ENCODE peak calls at places on chromosomes 2 and 18, in five cellular contexts. E is hepatocyte, O is left ventricle myocardium inferior, V is esophagus squamous epithelium, C is lower lobe of right lung. F is an unnamed sample.

GRCh38 chr18:74066018-74066417 is 81.6 kb downstream of the FBXO15 start:
- DNase-seq in E (no peak), O (no peak), V (no peak), C (no peak), F (no peak)

GRCh38 chr2:201668402-201668801 is 25.1 kb upstream of the TMEM237 start:
- DNase-seq in E (no peak), O (no peak), V (no peak), C (no peak), F (no peak)

GRCh38 chr2:2530334-2530733 is 199.3 kb upstream of the MYT1L start:
- DNase-seq in E (no peak), O (no peak), V (no peak), C (no peak), F (no peak)

GRCh38 chr2:169897834-169898233 is 70.6 kb downstream of the UBR3 start:
- DNase-seq in E (no peak), O (no peak), V (no peak), C (no peak), F (no peak)

GRCh38 chr2:200616656-200617055 is 30.8 kb downstream of the AOX1 start:
- DNase-seq in E (no peak), O (no peak), V (no peak), C (no peak), F (no peak)

GRCh38 chr2:159926695-159927094 is 128.7 kb upstream of the CD302 start:
- DNase-seq in E (no peak), O (no peak), V (no peak), C (no peak), F (no peak)

GRCh38 chr2:20557635-20558034 is 93.3 kb downstream of the HS1BP3 start:
- DNase-seq in E (no peak), O (no peak), V (no peak), C (no peak), F (no peak)

GRCh38 chr2:118224144-118224887 is 136.0 kb downstream of the INSIG2 start:
- DNase-seq in E (peak; percentile 21), O (peak; percentile 12), V (no peak), C (peak; percentile 49), F (no peak)

GRCh38 chr2:146576301-146576700 is 1268.5 kb upstream of the ACVR2A start:
- DNase-seq in E (no peak), O (no peak), V (no peak), C (no peak), F (no peak)

GRCh38 chr18:10122116-10122515 is 208.3 kb downstream of the VAPA start:
- DNase-seq in E (peak; percentile 40), O (no peak), V (no peak), C (no peak), F (no peak)

GRCh38 chr2:230784840-230785239 is 72.2 kb downstream of the CAB39 start:
- DNase-seq in E (no peak), O (no peak), V (no peak), C (no peak), F (no peak)

GRCh38 chr2:121037480-121037879 is 247.5 kb downstream of the TFCP2L1 start:
- DNase-seq in E (no peak), O (no peak), V (no peak), C (no peak), F (no peak)

GRCh38 chr18:10417679-10418078 is 36.8 kb upstream of the APCDD1 start:
- DNase-seq in E (no peak), O (no peak), V (no peak), C (no peak), F (peak; percentile 88)

GRCh38 chr18:51182824-51183223 is 14.7 kb downstream of the MEX3C start:
- DNase-seq in E (no peak), O (no peak), V (no peak), C (no peak), F (no peak)

GRCh38 chr2:67883316-67884080 is 179.3 kb downstream of the C1D start:
- DNase-seq in E (no peak), O (no peak), V (no peak), C (no peak), F (no peak)

GRCh38 chr2:128687551-128687945 is 368.9 kb upstream of the HS6ST1 start:
- DNase-seq in E (no peak), O (no peak), V (no peak), C (no peak), F (no peak)

GRCh38 chr2:240933966-240934700 is 28.0 kb downstream of the CROCC2 start:
- DNase-seq in E (no peak), O (peak; percentile 10), V (no peak), C (peak; percentile 39), F (peak; percentile 70)

GRCh38 chr2:172931923-172932520 is 143.6 kb upstream of the MAP3K20 start:
- DNase-seq in E (peak; percentile 87), O (peak; percentile 50), V (no peak), C (peak; percentile 54), F (no peak)

GRCh38 chr2:3076848-3077735 is 300.5 kb downstream of the EIPR1 start:
- DNase-seq in E (no peak), O (no peak), V (no peak), C (no peak), F (no peak)

GRCh38 chr2:46701152-46701551 is 214.5 kb downstream of the MCFD2 start:
- DNase-seq in E (peak; percentile 21), O (no peak), V (no peak), C (no peak), F (no peak)

GRCh38 chr2:203763425-203764272 is 57.2 kb downstream of the CD28 start:
- DNase-seq in E (no peak), O (no peak), V (no peak), C (no peak), F (no peak)

GRCh38 chr18:46718501-46719341 is 38.1 kb downstream of the ST8SIA5 start:
- DNase-seq in E (no peak), O (no peak), V (no peak), C (no peak), F (no peak)

GRCh38 chr2:12951657-12951973 is 234.9 kb downstream of the TRIB2 start:
- DNase-seq in E (no peak), O (no peak), V (no peak), C (no peak), F (no peak)

DNA sequence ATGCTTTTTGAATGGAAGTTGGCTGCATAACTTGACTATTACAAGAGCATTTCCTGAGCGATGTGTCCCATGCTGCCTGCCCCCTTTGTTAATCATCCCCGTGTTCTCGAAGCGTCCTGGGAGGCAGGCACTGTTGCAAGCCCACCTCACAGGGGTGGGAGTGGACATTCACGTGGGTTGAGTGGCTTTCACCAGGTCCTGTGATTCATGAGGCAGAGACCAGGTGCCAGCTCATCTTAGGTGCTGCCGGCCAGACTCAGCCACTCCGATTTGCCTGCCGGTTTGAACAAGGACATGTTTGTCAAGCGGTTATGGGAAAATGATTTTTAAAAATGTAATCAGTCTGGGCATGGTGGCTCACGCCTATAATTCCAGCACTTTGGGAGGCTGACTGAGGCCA is 112.5 kb downstream of the ZNF532 start:
- DNase-seq in E (no peak), O (no peak), V (no peak), C (no peak), F (no peak)
- H3K27ac ChIP-seq in E (no peak overlapping the region), O (no peak overlapping the region), V (no peak overlapping the region), C (no peak overlapping the region), F (no peak overlapping the region)

GRCh38 chr2:19369341-19369955 is 11.0 kb upstream of the OSR1 start:
- DNase-seq in E (no peak), O (no peak), V (no peak), C (no peak), F (no peak)
- TF ChIP-seq CTCF in E (peak; percentile 42), O (no peak), V (no peak), C (no peak), F (no peak)

DNA sequence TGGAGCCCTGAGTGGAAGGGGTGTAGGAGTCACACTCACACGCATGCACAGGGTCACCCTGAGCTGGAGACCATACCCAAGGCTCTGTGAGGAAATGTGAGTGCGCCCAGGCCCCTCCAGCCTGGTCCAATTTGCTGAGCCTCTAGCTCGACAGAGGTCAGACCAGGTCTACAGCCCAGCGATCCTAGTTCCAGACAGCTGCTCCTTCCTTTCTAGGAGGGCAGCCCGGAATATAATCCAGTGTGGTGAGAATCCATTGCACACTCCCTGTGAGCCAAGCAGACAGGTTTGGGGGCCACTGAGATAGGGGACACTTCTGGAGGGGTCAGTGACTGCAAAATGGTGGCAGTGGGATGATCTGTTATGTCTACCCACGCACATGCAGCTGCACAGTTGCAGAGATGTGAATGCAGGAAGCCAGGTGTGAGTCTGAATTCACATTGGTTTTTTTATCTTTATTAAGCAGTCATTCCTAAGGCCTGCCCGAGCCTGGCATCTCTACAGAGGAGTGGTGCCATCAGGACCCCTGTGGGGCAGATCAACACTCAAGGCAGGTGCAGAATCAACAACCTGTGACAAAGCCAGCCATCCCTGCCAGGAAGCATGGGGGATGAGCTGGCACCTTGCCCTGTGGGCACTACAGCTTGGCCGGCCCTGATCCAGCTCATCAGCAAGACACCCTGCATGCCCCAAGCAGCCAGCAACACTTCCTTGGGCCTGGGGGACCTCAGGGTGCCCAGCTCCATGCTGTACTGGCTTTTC is at the start of gene GPR148:
- DNase-seq in E (no peak), O (no peak), V (no peak), C (no peak), F (no peak)
- H3K4me3 ChIP-seq in E (no peak within 1 kb of the TSS), O (peak within 1 kb of the TSS; percentile 72), V (peak within 1 kb of the TSS; percentile 49), C (peak within 1 kb of the TSS; percentile 64), F (peak within 1 kb of the TSS; percentile 77)

DNA sequence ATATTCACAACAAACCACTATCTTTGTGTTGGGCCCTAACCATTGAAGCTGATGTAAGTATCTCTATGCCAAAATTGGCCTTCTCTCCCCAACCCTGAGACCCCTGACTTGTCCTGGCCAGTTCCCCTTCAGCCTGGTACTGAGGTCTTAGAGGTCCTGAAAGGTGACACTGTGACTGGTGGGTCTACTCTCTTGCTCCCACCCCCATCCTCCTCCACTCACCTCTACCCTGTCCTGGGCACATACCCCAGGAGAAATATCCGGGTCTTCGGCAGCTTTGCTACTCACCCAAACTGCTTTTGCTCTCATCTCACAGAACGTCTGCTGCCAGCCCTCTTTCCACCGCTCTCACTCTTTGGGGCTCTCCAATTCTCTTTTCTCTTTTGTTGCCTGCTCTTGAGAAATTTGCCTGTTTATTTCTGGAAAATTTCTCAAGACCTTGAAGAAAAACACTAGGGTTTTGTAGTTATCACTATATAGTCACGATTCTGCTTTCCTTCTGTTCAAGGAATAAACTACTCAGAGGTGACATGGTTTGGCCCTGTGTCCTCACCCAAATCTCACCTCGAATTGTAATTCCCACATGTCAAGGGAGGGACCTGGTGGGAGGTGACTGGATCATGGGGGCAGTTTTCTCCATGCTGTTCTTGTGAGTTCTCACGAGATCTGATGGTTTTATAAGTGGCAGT is 133.8 kb upstream of the PKDCC start:
- DNase-seq in E (no peak), O (no peak), V (no peak), C (no peak), F (peak; percentile 50)
- H3K27ac ChIP-seq in E (peak overlapping the region; percentile 79), O (peak overlapping the region; percentile 69), V (no peak overlapping the region), C (no peak overlapping the region), F (peak overlapping the region; percentile 77)

DNA sequence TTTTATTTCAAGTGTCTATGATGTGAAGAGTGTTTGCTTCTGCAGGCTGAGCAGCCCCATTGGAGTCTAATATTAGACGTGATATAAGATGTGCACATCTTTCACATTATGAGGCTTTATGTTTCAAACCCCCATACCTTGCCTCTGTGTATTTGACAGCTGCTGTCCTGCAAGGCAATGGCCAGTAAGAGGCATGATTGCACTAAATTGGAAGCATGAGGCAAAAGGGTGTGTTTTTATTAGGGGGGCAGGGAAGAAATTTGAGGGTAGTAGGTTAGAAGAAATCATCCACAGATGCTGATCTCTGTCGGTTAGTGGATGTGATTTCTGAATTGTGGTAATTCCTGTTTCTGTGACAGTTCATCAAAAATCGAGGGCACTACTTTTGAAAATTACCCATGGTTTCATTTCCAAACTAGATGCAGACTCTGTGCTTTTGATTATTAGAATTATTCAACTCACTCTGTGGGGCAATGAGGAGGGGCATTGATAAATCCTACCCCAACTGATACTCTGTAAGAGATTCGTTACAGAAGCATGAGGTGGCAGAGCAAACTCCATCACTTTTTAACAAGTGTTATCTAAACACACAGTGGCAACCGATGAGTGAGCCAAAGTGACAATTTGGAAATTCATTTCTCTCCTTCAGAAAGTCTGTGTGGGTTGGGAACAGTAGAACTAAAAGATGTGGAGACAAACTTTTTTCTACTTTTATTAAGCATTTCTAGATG is 452.9 kb downstream of the ARHGAP15 start:
- DNase-seq in E (no peak), O (no peak), V (no peak), C (no peak), F (no peak)
- TF ChIP-seq CTCF in E (peak; percentile 31), O (peak; percentile 24), V (no peak), C (no peak), F (no peak)